ENCODE peak calls at places on chromosomes 3 and 15, in six cellular contexts. X, Y, P, M, D and E are unnamed samples.

GRCh38 chr15:33461671-33462070 is 150.9 kb downstream of the RYR3 start:
- DNase-seq in M (no peak), Y (no peak), X (no peak), D (no peak), P (no peak), E (peak; percentile 11)

GRCh38 chr15:99361541-99362185 is 110.4 kb downstream of the LRRC28 start:
- DNase-seq in Y (no peak), D (no peak), X (no peak), M (peak; percentile 21), P (peak; percentile 62), E (peak; percentile 21)

GRCh38 chr3:63976166-63976861 is 47.0 kb downstream of the PSMD6 start:
- DNase-seq in Y (no peak), D (no peak), P (peak; percentile 96), X (peak; percentile 94), M (peak; percentile 42), E (no peak)

GRCh38 chr3:141485578-141486415 is 1.0 kb upstream of the RASA2 start:
- DNase-seq in D (peak; percentile 31), X (peak; percentile 77), Y (no peak), M (peak; percentile 53), P (peak; percentile 90), E (no peak)

GRCh38 chr15:51312754-51313390 is 25.5 kb downstream of the CYP19A1 start:
- DNase-seq in M (no peak), X (no peak), P (peak; percentile 51), D (no peak), Y (no peak), E (no peak)

GRCh38 chr15:81285461-81285860 is 38.5 kb downstream of the STARD5 start:
- DNase-seq in D (no peak), P (no peak), M (no peak), Y (no peak), X (no peak), E (no peak)

GRCh38 chr3:75978686-75979085 is 193.3 kb upstream of the ZNF717 start:
- DNase-seq in P (peak; percentile 76), Y (no peak), D (no peak), X (no peak), M (no peak), E (no peak)

GRCh38 chr3:14397940-14398800 is 4.2 kb upstream of the SLC6A6 start:
- DNase-seq in P (no peak), M (no peak), Y (no peak), X (no peak), D (no peak), E (no peak)

GRCh38 chr3:53493997-53494791 is at the start of gene CACNA1D:
- DNase-seq in Y (no peak), X (no peak), M (peak; percentile 87), P (peak; percentile 42), D (no peak), E (no peak)

GRCh38 chr3:102129774-102130608 is 280.7 kb downstream of the NFKBIZ start:
- DNase-seq in P (peak; percentile 78), X (peak; percentile 74), Y (no peak), D (peak; percentile 11), M (peak; percentile 33), E (no peak)

GRCh38 chr15:72733941-72734738 is 48.1 kb downstream of the BBS4 start:
- DNase-seq in Y (no peak), M (no peak), P (no peak), X (peak; percentile 24), D (no peak), E (peak; percentile 74)

GRCh38 chr15:60379466-60380274 is 18.1 kb downstream of the ANXA2 start:
- DNase-seq in M (peak; percentile 83), Y (no peak), X (peak; percentile 98), D (no peak), P (peak; percentile 99), E (peak; percentile 88)
- H3K4me1 ChIP-seq in M (peaks cover 39% of the 10 kb centered on the region), Y (peaks cover 6% of the 10 kb centered on the region), X (peaks cover 16% of the 10 kb centered on the region), D (peaks cover 98% of the 10 kb centered on the region), P (peaks cover 98% of the 10 kb centered on the region), E (peaks cover 24% of the 10 kb centered on the region)

GRCh38 chr3:70620367-70620766 is 307.9 kb upstream of the MDFIC2 start:
- DNase-seq in M (no peak), D (no peak), P (no peak), X (no peak), Y (no peak), E (no peak)

GRCh38 chr3:70614111-70614510 is 301.7 kb upstream of the MDFIC2 start:
- DNase-seq in X (no peak), Y (no peak), P (peak; percentile 1), M (no peak), D (no peak), E (no peak)

GRCh38 chr3:70618151-70618550 is 305.7 kb upstream of the MDFIC2 start:
- DNase-seq in M (no peak), Y (no peak), D (no peak), X (no peak), P (no peak), E (no peak)

GRCh38 chr3:70612920-70613319 is 300.5 kb upstream of the MDFIC2 start:
- DNase-seq in D (no peak), Y (no peak), X (no peak), M (no peak), P (no peak), E (no peak)

DNA sequence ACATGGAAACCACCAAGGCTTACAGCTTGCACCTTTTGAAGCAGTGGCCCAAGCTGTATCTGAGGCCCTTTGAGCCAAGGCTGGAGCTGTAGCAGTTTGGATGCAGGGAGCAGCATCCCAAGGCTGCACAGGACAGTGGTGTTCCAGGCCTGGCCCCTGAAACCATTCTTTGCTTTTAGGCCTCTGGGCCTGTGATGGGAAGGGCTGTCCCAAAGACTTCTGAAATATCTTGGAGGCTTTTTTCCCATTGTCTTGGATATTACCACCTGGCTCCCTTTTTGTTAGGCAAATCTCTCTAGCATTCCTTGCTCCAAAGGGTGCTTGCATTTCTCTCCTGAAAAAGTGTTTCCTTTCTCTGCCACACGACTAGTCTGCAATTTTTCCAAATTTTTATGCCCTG is 302.8 kb upstream of the MDFIC2 start:
- DNase-seq in M (no peak), D (no peak), Y (peak; percentile 31), X (no peak), P (no peak), E (no peak)
- H3K9me3 ChIP-seq in M (no peaks in the 10 kb centered on the region), D (no peaks in the 10 kb centered on the region), Y (peaks cover 3% of the 10 kb centered on the region), X (no peaks in the 10 kb centered on the region), P (no peaks in the 10 kb centered on the region), E (no peaks in the 10 kb centered on the region)

GRCh38 chr15:74432968-74433591 is 678 bp downstream of the SEMA7A start:
- DNase-seq in Y (no peak), D (no peak), P (peak; percentile 49), X (no peak), M (no peak), E (no peak)

GRCh38 chr15:74432271-74432967 is 1.3 kb downstream of the SEMA7A start:
- DNase-seq in Y (no peak), D (no peak), M (no peak), X (no peak), P (peak; percentile 44), E (no peak)

GRCh38 chr15:74434260-74434915 is 630 bp upstream of the SEMA7A start:
- DNase-seq in Y (no peak), P (peak; percentile 53), D (no peak), X (no peak), M (no peak), E (no peak)

GRCh38 chr15:74431645-74432044 is 2.1 kb downstream of the SEMA7A start:
- DNase-seq in P (peak; percentile 44), M (no peak), X (no peak), D (no peak), Y (no peak), E (no peak)

DNA sequence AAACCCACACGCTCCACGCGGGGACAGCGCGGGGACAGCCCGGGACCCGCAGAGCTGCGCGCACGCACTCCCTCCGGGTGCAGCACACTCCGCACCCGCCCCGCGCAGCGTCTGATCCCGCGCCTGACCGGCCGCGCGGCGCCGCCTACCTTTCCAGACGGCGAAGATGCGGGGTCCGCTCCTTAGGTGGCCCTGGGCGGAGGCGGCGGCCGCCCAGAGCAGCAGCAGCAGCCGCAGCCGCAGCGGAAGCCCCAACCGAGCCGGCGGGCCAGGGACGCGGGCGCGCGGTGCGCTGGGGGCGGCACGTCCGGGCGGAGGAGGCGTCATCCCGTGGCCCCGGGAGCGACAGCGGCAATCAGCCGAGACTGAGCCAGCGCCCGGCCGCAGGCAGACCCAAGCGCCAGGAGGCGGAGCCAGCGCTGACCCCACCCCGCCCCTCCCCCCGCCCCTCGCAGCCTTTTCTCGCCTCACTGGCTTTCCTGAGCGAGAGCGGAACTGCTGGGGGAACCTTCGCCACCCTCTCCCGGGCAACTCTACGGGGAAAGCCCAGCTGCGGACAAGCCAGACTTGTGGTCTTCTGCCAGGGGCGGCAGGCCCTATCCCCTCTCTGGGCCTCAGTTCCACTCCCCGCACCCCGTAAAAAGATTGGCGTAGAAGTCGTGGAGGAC is at the start of gene SEMA7A:
- DNase-seq in M (peak; percentile 91), D (peak; percentile 81), P (peak; percentile 92), Y (peak; percentile 93), X (peak; percentile 65), E (peak; percentile 89)
- H3K4me1 ChIP-seq in M (peaks cover 13% of the 10 kb centered on the region), D (peaks cover 10% of the 10 kb centered on the region), P (peaks cover 36% of the 10 kb centered on the region), Y (no peaks in the 10 kb centered on the region), X (peaks cover 43% of the 10 kb centered on the region), E (peaks cover 7% of the 10 kb centered on the region)

DNA sequence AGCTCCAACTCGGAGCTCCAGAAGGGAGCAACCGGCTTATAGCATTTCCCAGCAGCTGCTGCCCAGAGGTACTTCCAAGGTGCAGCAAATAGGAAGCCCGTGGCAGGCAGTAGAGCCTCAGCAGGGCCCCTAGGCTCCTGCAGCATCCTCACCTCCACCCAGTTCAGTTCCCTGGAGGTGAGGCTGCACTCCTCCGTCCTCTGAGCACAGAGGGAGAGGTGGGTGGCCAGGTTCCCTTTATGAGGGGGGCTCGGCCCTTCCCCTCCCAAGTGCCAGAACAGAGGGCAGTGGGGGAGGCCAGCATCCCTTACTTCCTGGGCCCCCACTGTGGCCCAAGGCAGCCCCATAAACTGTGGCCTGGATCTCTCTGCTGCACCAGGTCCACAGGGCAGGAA is 150.2 kb downstream of the ATP10A start:
- DNase-seq in X (no peak), D (no peak), Y (peak; percentile 45), M (no peak), P (no peak), E (no peak)
- H3K9me3 ChIP-seq in X (no peaks in the 10 kb centered on the region), D (no peaks in the 10 kb centered on the region), Y (no peaks in the 10 kb centered on the region), M (no peaks in the 10 kb centered on the region), P (no peaks in the 10 kb centered on the region), E (no peaks in the 10 kb centered on the region)

GRCh38 chr15:63800245-63800644 is 33.5 kb downstream of the HERC1 start:
- DNase-seq in D (no peak), P (no peak), M (no peak), X (no peak), Y (no peak), E (no peak)

GRCh38 chr15:63803106-63803886 is 30.5 kb downstream of the HERC1 start:
- DNase-seq in M (no peak), Y (no peak), D (no peak), P (no peak), X (no peak), E (peak; percentile 8)

GRCh38 chr15:63801910-63802309 is 31.8 kb downstream of the HERC1 start:
- DNase-seq in M (no peak), D (no peak), Y (no peak), P (no peak), X (no peak), E (no peak)

GRCh38 chr15:63801171-63801570 is 32.6 kb downstream of the HERC1 start:
- DNase-seq in Y (no peak), X (no peak), M (no peak), D (no peak), P (no peak), E (no peak)

DNA sequence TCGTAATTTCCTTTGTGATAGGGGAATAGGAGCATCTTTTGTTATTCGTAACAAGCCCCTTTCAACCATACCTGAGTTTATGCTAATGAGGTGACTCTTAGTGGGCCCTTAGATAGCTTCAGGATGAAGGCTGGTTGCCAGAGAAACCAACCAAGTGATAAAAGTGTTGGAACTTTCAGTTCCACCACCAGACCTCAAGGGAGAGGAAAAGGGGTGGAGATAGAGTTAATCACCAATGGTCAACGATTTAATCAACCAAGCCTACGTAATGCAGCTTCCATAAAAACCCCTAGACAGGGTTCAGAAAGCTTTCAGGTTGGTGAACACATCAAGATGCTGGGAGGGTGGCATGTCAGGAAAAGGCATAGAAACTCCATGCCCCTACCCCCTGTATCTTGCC is 33.0 kb downstream of the HERC1 start:
- DNase-seq in Y (no peak), M (no peak), X (no peak), D (no peak), P (no peak), E (no peak)
- H3K4me1 ChIP-seq in Y (no peaks in the 10 kb centered on the region), M (no peaks in the 10 kb centered on the region), X (peaks cover 3% of the 10 kb centered on the region), D (no peaks in the 10 kb centered on the region), P (peaks cover 2% of the 10 kb centered on the region), E (peaks cover 6% of the 10 kb centered on the region)